ENCODE peak calls at places on chromosomes 7 and 10, in nine cellular contexts. One of them, this sample, is unnamed.

GRCh38 chr10:78299861-78300453 is 266.3 kb downstream of the RPS24 start:
- DNase-seq in fibroblast of pulmonary artery: no peak
- DNase-seq in Right ventricle myocardium superior: peak
- DNase-seq in stimulated activated CD8-positive, alpha-beta memory T cell treated with anti-CD3 and anti-CD28 coated beads, Interleukin-15, amount 100 ng/mL, for 1 hour: no peak
- DNase-seq in SW480: no peak
- DNase-seq in psoas muscle: no peak
- DNase-seq in EH: no peak
- DNase-seq in ELF-1: no peak
- DNase-seq in T-helper 2 cell: no peak
- DNase-seq in this sample: no peak

GRCh38 chr10:59904431-59905065 is 1.8 kb downstream of the CCDC6 start:
- DNase-seq in fibroblast of pulmonary artery: no peak
- DNase-seq in Right ventricle myocardium superior: no peak
- DNase-seq in stimulated activated CD8-positive, alpha-beta memory T cell treated with anti-CD3 and anti-CD28 coated beads, Interleukin-15, amount 100 ng/mL, for 1 hour: no peak
- DNase-seq in SW480: no peak
- DNase-seq in psoas muscle: no peak
- DNase-seq in EH: no peak
- DNase-seq in ELF-1: peak
- DNase-seq in T-helper 2 cell: no peak
- DNase-seq in this sample: no peak

GRCh38 chr10:60565492-60565891 is 175.8 kb upstream of the ANK3 start:
- DNase-seq in fibroblast of pulmonary artery: no peak
- DNase-seq in Right ventricle myocardium superior: no peak
- DNase-seq in stimulated activated CD8-positive, alpha-beta memory T cell treated with anti-CD3 and anti-CD28 coated beads, Interleukin-15, amount 100 ng/mL, for 1 hour: no peak
- DNase-seq in SW480: no peak
- DNase-seq in psoas muscle: no peak
- DNase-seq in EH: no peak
- DNase-seq in ELF-1: no peak
- DNase-seq in T-helper 2 cell: no peak
- DNase-seq in this sample: no peak

GRCh38 chr7:47383064-47383463 is 198.8 kb downstream of the TNS3 start:
- DNase-seq in fibroblast of pulmonary artery: no peak
- DNase-seq in Right ventricle myocardium superior: no peak
- DNase-seq in stimulated activated CD8-positive, alpha-beta memory T cell treated with anti-CD3 and anti-CD28 coated beads, Interleukin-15, amount 100 ng/mL, for 1 hour: no peak
- DNase-seq in SW480: no peak
- DNase-seq in psoas muscle: peak
- DNase-seq in EH: peak
- DNase-seq in ELF-1: no peak
- DNase-seq in T-helper 2 cell: no peak
- DNase-seq in this sample: no peak

GRCh38 chr7:121447191-121447920 is 51.2 kb upstream of the FAM3C start:
- DNase-seq in fibroblast of pulmonary artery: no peak
- DNase-seq in Right ventricle myocardium superior: peak
- DNase-seq in stimulated activated CD8-positive, alpha-beta memory T cell treated with anti-CD3 and anti-CD28 coated beads, Interleukin-15, amount 100 ng/mL, for 1 hour: no peak
- DNase-seq in SW480: no peak
- DNase-seq in psoas muscle: no peak
- DNase-seq in EH: peak
- DNase-seq in ELF-1: no peak
- DNase-seq in T-helper 2 cell: no peak
- DNase-seq in this sample: peak

GRCh38 chr7:106425017-106425719 is 140.4 kb upstream of the NAMPT start:
- DNase-seq in fibroblast of pulmonary artery: peak
- DNase-seq in Right ventricle myocardium superior: peak
- DNase-seq in stimulated activated CD8-positive, alpha-beta memory T cell treated with anti-CD3 and anti-CD28 coated beads, Interleukin-15, amount 100 ng/mL, for 1 hour: no peak
- DNase-seq in SW480: peak
- DNase-seq in psoas muscle: peak
- DNase-seq in EH: peak
- DNase-seq in ELF-1: no peak
- DNase-seq in T-helper 2 cell: peak
- DNase-seq in this sample: peak

GRCh38 chr10:102115775-102116174 is 4.4 kb downstream of the LDB1 start:
- DNase-seq in fibroblast of pulmonary artery: no peak
- DNase-seq in Right ventricle myocardium superior: no peak
- DNase-seq in stimulated activated CD8-positive, alpha-beta memory T cell treated with anti-CD3 and anti-CD28 coated beads, Interleukin-15, amount 100 ng/mL, for 1 hour: no peak
- DNase-seq in SW480: no peak
- DNase-seq in psoas muscle: no peak
- DNase-seq in EH: peak
- DNase-seq in ELF-1: no peak
- DNase-seq in T-helper 2 cell: no peak
- DNase-seq in this sample: peak

GRCh38 chr10:100348389-100348927 is 1.4 kb downstream of the SCD start:
- DNase-seq in fibroblast of pulmonary artery: no peak
- DNase-seq in Right ventricle myocardium superior: no peak
- DNase-seq in stimulated activated CD8-positive, alpha-beta memory T cell treated with anti-CD3 and anti-CD28 coated beads, Interleukin-15, amount 100 ng/mL, for 1 hour: no peak
- DNase-seq in SW480: no peak
- DNase-seq in psoas muscle: no peak
- DNase-seq in EH: no peak
- DNase-seq in ELF-1: no peak
- DNase-seq in T-helper 2 cell: no peak
- DNase-seq in this sample: no peak

GRCh38 chr10:35934637-35934995 is 292.5 kb upstream of the FZD8 start:
- DNase-seq in fibroblast of pulmonary artery: no peak
- DNase-seq in Right ventricle myocardium superior: no peak
- DNase-seq in stimulated activated CD8-positive, alpha-beta memory T cell treated with anti-CD3 and anti-CD28 coated beads, Interleukin-15, amount 100 ng/mL, for 1 hour: no peak
- DNase-seq in SW480: no peak
- DNase-seq in psoas muscle: no peak
- DNase-seq in EH: no peak
- DNase-seq in ELF-1: no peak
- DNase-seq in T-helper 2 cell: no peak
- DNase-seq in this sample: no peak

GRCh38 chr10:110268931-110269640 is 35.6 kb downstream of the SMNDC1 start:
- DNase-seq in fibroblast of pulmonary artery: no peak
- DNase-seq in Right ventricle myocardium superior: no peak
- DNase-seq in stimulated activated CD8-positive, alpha-beta memory T cell treated with anti-CD3 and anti-CD28 coated beads, Interleukin-15, amount 100 ng/mL, for 1 hour: no peak
- DNase-seq in SW480: no peak
- DNase-seq in psoas muscle: no peak
- DNase-seq in EH: no peak
- DNase-seq in ELF-1: no peak
- DNase-seq in T-helper 2 cell: no peak
- DNase-seq in this sample: no peak

GRCh38 chr7:36670585-36671431 is 53.5 kb downstream of the AOAH start:
- DNase-seq in fibroblast of pulmonary artery: peak
- DNase-seq in Right ventricle myocardium superior: no peak
- DNase-seq in stimulated activated CD8-positive, alpha-beta memory T cell treated with anti-CD3 and anti-CD28 coated beads, Interleukin-15, amount 100 ng/mL, for 1 hour: peak
- DNase-seq in SW480: peak
- DNase-seq in psoas muscle: peak
- DNase-seq in EH: peak
- DNase-seq in ELF-1: peak
- DNase-seq in T-helper 2 cell: peak
- DNase-seq in this sample: peak

GRCh38 chr10:99711129-99711719 is 20.7 kb downstream of the COX15 start:
- DNase-seq in fibroblast of pulmonary artery: peak
- DNase-seq in Right ventricle myocardium superior: no peak
- DNase-seq in stimulated activated CD8-positive, alpha-beta memory T cell treated with anti-CD3 and anti-CD28 coated beads, Interleukin-15, amount 100 ng/mL, for 1 hour: no peak
- DNase-seq in SW480: peak
- DNase-seq in psoas muscle: no peak
- DNase-seq in EH: peak
- DNase-seq in ELF-1: no peak
- DNase-seq in T-helper 2 cell: no peak
- DNase-seq in this sample: peak

GRCh38 chr7:140698477-140698876 is 2.0 kb downstream of the NDUFB2 start:
- DNase-seq in fibroblast of pulmonary artery: no peak
- DNase-seq in Right ventricle myocardium superior: peak
- DNase-seq in stimulated activated CD8-positive, alpha-beta memory T cell treated with anti-CD3 and anti-CD28 coated beads, Interleukin-15, amount 100 ng/mL, for 1 hour: no peak
- DNase-seq in SW480: no peak
- DNase-seq in psoas muscle: no peak
- DNase-seq in EH: no peak
- DNase-seq in ELF-1: no peak
- DNase-seq in T-helper 2 cell: no peak
- DNase-seq in this sample: no peak

GRCh38 chr10:45373783-45374450 is at the start of gene ALOX5:
- DNase-seq in fibroblast of pulmonary artery: no peak
- DNase-seq in Right ventricle myocardium superior: peak
- DNase-seq in stimulated activated CD8-positive, alpha-beta memory T cell treated with anti-CD3 and anti-CD28 coated beads, Interleukin-15, amount 100 ng/mL, for 1 hour: no peak
- DNase-seq in SW480: peak
- DNase-seq in psoas muscle: peak
- DNase-seq in EH: no peak
- DNase-seq in ELF-1: peak
- DNase-seq in T-helper 2 cell: no peak
- DNase-seq in this sample: no peak

GRCh38 chr10:43218206-43218950 is 48.5 kb downstream of the RASGEF1A start:
- DNase-seq in fibroblast of pulmonary artery: no peak
- DNase-seq in Right ventricle myocardium superior: peak
- DNase-seq in stimulated activated CD8-positive, alpha-beta memory T cell treated with anti-CD3 and anti-CD28 coated beads, Interleukin-15, amount 100 ng/mL, for 1 hour: no peak
- DNase-seq in SW480: no peak
- DNase-seq in psoas muscle: peak
- DNase-seq in EH: no peak
- DNase-seq in ELF-1: no peak
- DNase-seq in T-helper 2 cell: no peak
- DNase-seq in this sample: no peak

GRCh38 chr10:19247843-19248242 is 199.2 kb downstream of the MALRD1 start:
- DNase-seq in fibroblast of pulmonary artery: no peak
- DNase-seq in Right ventricle myocardium superior: no peak
- DNase-seq in stimulated activated CD8-positive, alpha-beta memory T cell treated with anti-CD3 and anti-CD28 coated beads, Interleukin-15, amount 100 ng/mL, for 1 hour: no peak
- DNase-seq in SW480: no peak
- DNase-seq in psoas muscle: no peak
- DNase-seq in EH: no peak
- DNase-seq in ELF-1: no peak
- DNase-seq in T-helper 2 cell: no peak
- DNase-seq in this sample: no peak

GRCh38 chr7:137656227-137656849 is 190.4 kb downstream of the DGKI start:
- DNase-seq in fibroblast of pulmonary artery: peak
- DNase-seq in Right ventricle myocardium superior: peak
- DNase-seq in stimulated activated CD8-positive, alpha-beta memory T cell treated with anti-CD3 and anti-CD28 coated beads, Interleukin-15, amount 100 ng/mL, for 1 hour: peak
- DNase-seq in SW480: peak
- DNase-seq in psoas muscle: peak
- DNase-seq in EH: peak
- DNase-seq in ELF-1: peak
- DNase-seq in T-helper 2 cell: peak
- DNase-seq in this sample: peak

This sample was measured in lung microvascular endothelial cell.